ENCODE peak calls at places on chromosomes 1 and 21, in seven cellular contexts. F is fibroblast of the aortic adventitia, J is H9, X is AG04450, G is HFF-Myc, C is right atrium auricular region, S is left ventricle myocardium inferior. Z is an unnamed sample.

GRCh38 chr1:10674700-10675598 is 121.5 kb downstream of the CASZ1 start:
- DNase-seq in X (no peak), S (no peak), C (no peak), J (no peak), F (no peak), G (no peak), Z (no peak)

GRCh38 chr1:15283500-15283899 is 36.5 kb downstream of the FHAD1 start:
- DNase-seq in F (no peak), C (no peak), X (no peak), J (no peak), G (no peak), S (peak; percentile 26), Z (no peak)

GRCh38 chr1:110879758-110880606 is 7.0 kb downstream of the CD53 start:
- DNase-seq in J (no peak), S (no peak), G (no peak), F (no peak), X (no peak), C (no peak), Z (no peak)

GRCh38 chr1:240737761-240738265 is 125.9 kb upstream of the GREM2 start:
- DNase-seq in C (no peak), X (no peak), J (no peak), F (peak; percentile 43), S (no peak), G (no peak), Z (no peak)

GRCh38 chr21:37266515-37267221 is 466 bp downstream of the VPS26C start:
- DNase-seq in F (peak; percentile 33), X (no peak), G (no peak), J (no peak), C (peak; percentile 58), S (no peak), Z (no peak)

GRCh38 chr1:42146916-42147320 is 6.3 kb upstream of the GUCA2B start:
- DNase-seq in J (peak; percentile 89), C (peak; percentile 64), S (peak; percentile 63), X (no peak), F (peak; percentile 55), G (no peak), Z (no peak)

GRCh38 chr1:198024782-198025181 is 107.6 kb downstream of the LHX9 start:
- DNase-seq in X (no peak), G (no peak), C (no peak), S (no peak), F (no peak), J (no peak), Z (no peak)

GRCh38 chr1:152061952-152062351 is 25.1 kb upstream of the S100A11 start:
- DNase-seq in G (no peak), J (no peak), F (no peak), X (no peak), S (no peak), C (no peak), Z (no peak)

GRCh38 chr1:41397943-41398342 is 36.7 kb downstream of the FOXO6 start:
- DNase-seq in F (no peak), G (no peak), J (no peak), C (no peak), X (no peak), S (no peak), Z (no peak)

DNA sequence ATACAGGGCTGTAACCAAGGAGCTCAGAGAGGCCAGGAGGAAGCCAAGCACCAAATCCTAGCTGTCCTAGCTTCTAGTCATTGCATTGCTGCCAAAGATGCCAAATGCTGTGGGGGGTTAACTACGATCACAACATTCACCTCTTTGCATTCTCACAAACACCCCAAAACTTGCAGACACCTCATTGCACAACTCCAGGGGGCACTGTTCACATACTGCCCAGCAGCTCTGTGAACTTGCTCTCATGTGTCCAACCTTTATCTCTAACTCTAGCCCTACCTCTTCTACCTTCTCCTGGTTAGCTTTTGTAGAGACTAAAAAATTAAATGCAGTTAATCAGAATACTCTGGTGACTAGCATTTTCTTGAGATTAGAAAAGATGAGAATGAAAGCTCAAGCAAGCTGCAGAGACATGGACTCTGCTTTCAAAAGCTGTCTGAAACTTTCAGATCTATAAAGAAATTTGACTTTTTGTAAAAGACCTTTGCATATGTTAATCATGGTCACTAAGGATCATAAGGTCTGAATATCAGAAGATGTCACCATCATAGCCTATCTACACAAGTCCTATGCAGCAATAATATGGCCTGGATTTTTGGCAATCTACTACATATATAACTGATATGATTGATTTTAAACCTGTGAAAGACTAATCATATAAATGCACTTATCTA is 14.0 kb upstream of the KIF14 start:
- DNase-seq in G (no peak), C (no peak), J (no peak), S (no peak), F (no peak), X (no peak), Z (no peak)
- TF ChIP-seq CTCF in G (peak; percentile 28), C (no peak), J (peak; percentile 53), S (no peak), F (no peak), X (no peak), Z (no peak)

GRCh38 chr1:150162862-150163706 is 13.4 kb downstream of the PLEKHO1 start:
- DNase-seq in G (peak; percentile 99), J (peak; percentile 96), C (peak; percentile 94), S (peak; percentile 83), X (peak; percentile 99), F (peak; percentile 98), Z (peak; percentile 97)
- TF ChIP-seq CTCF in G (peak; percentile 10), J (peak; percentile 34), C (no peak), S (no peak), X (no peak), F (peak; percentile 47), Z (no peak)

DNA sequence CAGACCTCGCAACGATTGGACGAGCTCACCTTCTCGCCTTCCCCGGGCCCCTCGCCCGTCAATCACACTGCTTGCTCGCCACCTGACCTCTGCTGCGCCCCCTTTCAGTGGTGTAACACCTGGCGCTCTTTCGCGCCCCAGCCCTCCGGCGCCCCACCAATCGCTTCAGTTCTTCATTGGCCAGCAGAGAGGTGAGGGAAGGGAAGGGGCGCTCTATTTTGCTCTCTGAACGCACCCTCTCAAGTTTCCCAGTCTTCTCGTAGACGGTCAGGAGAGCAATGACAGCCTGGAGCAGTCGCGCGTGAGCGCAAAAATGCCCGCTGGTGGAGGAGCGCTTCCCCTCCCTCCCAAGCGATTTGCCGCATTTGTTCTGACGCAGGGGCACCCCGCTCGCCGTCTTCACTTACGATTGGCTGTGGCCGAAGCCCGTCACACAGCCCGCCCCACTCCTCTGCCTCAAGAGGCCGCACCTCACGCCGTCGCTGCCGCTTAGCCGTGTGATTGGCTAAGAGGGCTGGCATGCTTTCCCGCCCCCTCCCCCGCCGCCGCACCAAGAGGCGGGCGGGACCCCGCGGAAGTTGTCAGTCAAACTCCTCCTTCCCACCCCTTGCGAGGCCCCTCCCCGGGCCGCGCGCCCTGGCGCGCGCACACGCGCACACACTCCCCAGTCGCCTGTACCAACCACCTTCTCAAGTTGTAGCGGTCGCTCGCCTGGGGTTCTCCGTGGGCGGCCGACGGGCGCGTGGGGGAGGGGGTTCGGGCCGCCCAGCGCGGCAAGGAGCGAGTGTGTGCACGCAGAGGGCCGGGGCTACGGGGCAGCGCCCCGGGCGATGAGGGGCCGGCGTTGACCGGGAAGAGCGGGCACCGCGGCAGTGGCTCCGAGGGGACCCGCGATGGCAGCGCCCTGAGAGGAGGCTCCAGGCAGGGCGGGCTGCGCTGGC is at the start of gene PPP2R5A:
- DNase-seq in X (peak; percentile 99), S (peak; percentile 99), J (peak; percentile 99), C (peak; percentile 99), G (peak; percentile 93), F (peak; percentile 99), Z (peak; percentile 98)
- TF ChIP-seq CTCF in X (peak; percentile 23), S (peak; percentile 40), J (peak; percentile 59), C (no peak), G (no peak), F (no peak), Z (peak; percentile 3)

GRCh38 chr1:53476579-53476978 is 17.4 kb downstream of the DMRTB1 start:
- DNase-seq in C (no peak), X (no peak), J (peak; percentile 21), F (no peak), G (no peak), S (no peak), Z (no peak)

GRCh38 chr1:53475661-53476060 is 16.5 kb downstream of the DMRTB1 start:
- DNase-seq in C (no peak), J (no peak), F (no peak), X (no peak), S (no peak), G (no peak), Z (no peak)

GRCh38 chr1:53470584-53470983 is 11.4 kb downstream of the DMRTB1 start:
- DNase-seq in J (no peak), C (no peak), X (no peak), G (no peak), S (no peak), F (no peak), Z (no peak)

GRCh38 chr1:53471000-53471399 is 11.8 kb downstream of the DMRTB1 start:
- DNase-seq in C (no peak), J (no peak), X (no peak), F (no peak), S (no peak), G (no peak), Z (no peak)

DNA sequence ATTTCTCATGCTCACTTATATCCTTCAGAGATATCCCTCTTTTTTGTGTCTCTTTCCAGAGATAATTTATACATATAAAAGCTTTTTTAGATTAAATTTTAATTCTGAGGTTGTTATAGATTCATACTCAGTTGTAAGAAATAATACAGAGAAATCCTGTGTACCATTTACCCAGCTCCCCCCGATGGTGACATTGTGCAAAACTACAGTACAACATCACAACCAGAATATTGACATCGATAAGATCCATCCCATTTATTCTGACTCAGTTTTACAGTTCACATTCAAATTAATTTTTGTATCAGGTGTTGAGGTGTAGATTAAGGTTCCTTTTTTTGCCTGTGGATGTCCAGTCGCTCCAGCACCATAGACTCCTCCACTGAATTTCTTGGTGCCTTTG is 14.3 kb downstream of the DMRTB1 start:
- DNase-seq in X (no peak), F (no peak), G (no peak), S (no peak), C (no peak), J (no peak), Z (no peak)
- TF ChIP-seq CTCF in X (peak; percentile 48), F (peak; percentile 46), G (peak; percentile 33), S (no peak), C (no peak), J (peak; percentile 52), Z (peak; percentile 40)

Z was measured in AG09319.